ENCODE peak calls at places on chromosomes 16 and 17, in five cellular contexts. I is choroid plexus epithelial cell, J is gastrocnemius medialis, E is colonic mucosa, A is esophagus squamous epithelium. K is an unnamed sample.

GRCh38 chr16:75420987-75421819 is 12.1 kb downstream of the CFDP1 start:
- DNase-seq in I (peak), J (no peak), E (peak), A (no peak), K (peak)

GRCh38 chr16:2717360-2718263 is 2.4 kb downstream of the PRSS27 start:
- DNase-seq in I (no peak), J (no peak), E (no peak), A (no peak), K (no peak)

GRCh38 chr16:396605-397004 is 394 bp upstream of the NME4 start:
- DNase-seq in I (peak), J (no peak), E (no peak), A (no peak), K (peak)

GRCh38 chr16:2147981-2148671 is at the start of gene RAB26:
- DNase-seq in I (peak), J (peak), E (peak), A (no peak), K (peak)

GRCh38 chr16:4659363-4660353 is 33.7 kb upstream of the NUDT16L1 start:
- DNase-seq in I (no peak), J (no peak), E (no peak), A (no peak), K (no peak)

GRCh38 chr17:72587773-72588511 is 467.1 kb downstream of the SOX9 start:
- DNase-seq in I (peak), J (no peak), E (peak), A (no peak), K (peak)

GRCh38 chr17:74402070-74402469 is 29.8 kb upstream of the GPRC5C start:
- DNase-seq in I (no peak), J (no peak), E (no peak), A (no peak), K (no peak)

GRCh38 chr17:28917029-28917428 is 14.2 kb upstream of the DHRS13 start:
- DNase-seq in I (no peak), J (no peak), E (no peak), A (no peak), K (no peak)

GRCh38 chr17:4796550-4796915 is 569 bp downstream of the PSMB6 start:
- DNase-seq in I (peak), J (no peak), E (no peak), A (no peak), K (peak)

GRCh38 chr17:18626152-18626870 is 17.9 kb downstream of the TBC1D28 start:
- DNase-seq in I (no peak), J (no peak), E (no peak), A (no peak), K (no peak)

GRCh38 chr16:57024894-57025680 is 35.7 kb downstream of the NLRC5 start:
- DNase-seq in I (no peak), J (no peak), E (no peak), A (no peak), K (no peak)

GRCh38 chr17:8606415-8606814 is 24.1 kb downstream of the MYH10 start:
- DNase-seq in I (no peak), J (no peak), E (no peak), A (no peak), K (no peak)

GRCh38 chr16:3364774-3365427 is 9.2 kb downstream of the OR2C1 start:
- DNase-seq in I (peak), J (peak), E (peak), A (peak), K (peak)

GRCh38 chr17:28030386-28030785 is 12.1 kb upstream of the NLK start:
- DNase-seq in I (no peak), J (no peak), E (no peak), A (no peak), K (no peak)

DNA sequence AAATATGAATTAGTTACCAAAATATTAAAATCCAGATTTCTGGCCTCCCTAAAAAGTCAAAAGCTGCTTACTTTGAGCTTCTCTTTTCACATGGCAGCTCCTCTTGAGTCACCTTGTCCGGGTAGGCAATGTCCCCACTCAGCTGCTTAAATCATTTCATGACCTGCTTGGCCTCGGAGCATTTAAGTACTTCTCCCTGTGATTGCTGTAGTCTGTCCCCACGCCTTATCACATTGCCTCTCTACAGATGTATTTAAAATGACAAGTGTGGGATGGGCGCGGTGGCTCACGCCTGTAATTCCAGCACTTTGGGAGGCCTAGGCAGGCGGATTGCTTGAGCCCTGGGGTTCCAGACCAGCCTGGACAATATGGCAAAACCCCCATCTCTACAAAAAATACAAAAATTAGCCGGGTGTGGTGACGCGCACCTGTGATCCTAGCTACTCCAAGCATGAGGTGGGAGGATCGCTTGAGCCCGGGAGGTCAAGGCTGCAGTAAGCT is 1.2 kb upstream of the GJC1 start:
- DNase-seq in I (no peak), J (no peak), E (no peak), A (no peak), K (no peak)
- TF ChIP-seq CTCF in I (no peak), J (no peak), E (no peak), A (no peak), K (no peak)

DNA sequence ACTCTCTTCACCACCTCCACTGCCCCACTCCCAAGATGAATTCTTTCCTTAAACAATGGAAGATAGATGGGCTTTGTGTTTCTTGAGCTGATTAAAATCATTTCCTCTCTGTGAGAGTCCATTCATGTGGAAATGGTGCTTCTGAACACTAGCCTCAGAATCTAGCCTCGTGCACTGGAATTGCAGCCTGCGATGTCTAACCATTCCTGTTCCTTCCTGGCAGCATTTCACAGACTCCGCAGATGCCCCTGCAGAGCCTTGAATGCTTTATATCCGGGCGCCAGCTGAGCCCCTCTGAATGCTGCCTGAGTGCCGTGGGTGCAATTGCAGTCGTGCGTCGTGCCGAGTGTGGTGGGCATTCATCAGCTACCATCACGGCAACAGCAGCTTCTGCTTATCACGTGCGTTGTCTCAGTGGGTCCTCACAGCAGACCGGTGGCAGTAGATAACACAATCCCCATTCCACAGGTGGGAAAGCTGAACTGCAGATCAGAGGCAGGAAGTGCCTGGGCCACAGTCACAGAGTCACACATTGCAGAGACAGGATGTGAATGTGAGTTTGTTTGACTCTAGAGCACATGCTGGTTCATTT is 172.8 kb upstream of the WSCD1 start:
- DNase-seq in I (no peak), J (no peak), E (no peak), A (no peak), K (no peak)
- H3K4me3 ChIP-seq in I (no peak), J (no peak), E (no peak), A (no peak), K (no peak)

DNA sequence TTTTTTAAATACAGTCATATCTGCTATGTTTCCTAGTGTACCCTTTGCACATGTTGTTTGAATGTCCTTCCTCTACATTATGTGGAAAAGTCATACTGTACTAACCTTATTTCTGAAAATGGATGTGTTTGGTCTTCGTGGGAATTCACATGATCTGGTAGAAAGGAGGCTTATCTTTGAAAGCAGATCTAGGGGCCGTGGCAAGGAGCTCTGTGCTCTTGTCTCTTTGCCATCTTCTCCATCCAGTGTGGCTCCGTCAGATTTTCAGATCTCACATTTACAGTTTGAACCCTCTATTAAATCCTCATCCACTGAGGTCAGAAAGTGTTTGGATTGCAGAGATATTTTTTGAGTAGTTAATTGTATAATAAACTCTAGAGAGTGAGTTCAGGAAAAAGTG is 32.9 kb downstream of the MAP2K4 start:
- DNase-seq in I (peak), J (no peak), E (no peak), A (no peak), K (no peak)
- TF ChIP-seq CTCF in I (no peak), J (no peak), E (no peak), A (no peak), K (no peak)

DNA sequence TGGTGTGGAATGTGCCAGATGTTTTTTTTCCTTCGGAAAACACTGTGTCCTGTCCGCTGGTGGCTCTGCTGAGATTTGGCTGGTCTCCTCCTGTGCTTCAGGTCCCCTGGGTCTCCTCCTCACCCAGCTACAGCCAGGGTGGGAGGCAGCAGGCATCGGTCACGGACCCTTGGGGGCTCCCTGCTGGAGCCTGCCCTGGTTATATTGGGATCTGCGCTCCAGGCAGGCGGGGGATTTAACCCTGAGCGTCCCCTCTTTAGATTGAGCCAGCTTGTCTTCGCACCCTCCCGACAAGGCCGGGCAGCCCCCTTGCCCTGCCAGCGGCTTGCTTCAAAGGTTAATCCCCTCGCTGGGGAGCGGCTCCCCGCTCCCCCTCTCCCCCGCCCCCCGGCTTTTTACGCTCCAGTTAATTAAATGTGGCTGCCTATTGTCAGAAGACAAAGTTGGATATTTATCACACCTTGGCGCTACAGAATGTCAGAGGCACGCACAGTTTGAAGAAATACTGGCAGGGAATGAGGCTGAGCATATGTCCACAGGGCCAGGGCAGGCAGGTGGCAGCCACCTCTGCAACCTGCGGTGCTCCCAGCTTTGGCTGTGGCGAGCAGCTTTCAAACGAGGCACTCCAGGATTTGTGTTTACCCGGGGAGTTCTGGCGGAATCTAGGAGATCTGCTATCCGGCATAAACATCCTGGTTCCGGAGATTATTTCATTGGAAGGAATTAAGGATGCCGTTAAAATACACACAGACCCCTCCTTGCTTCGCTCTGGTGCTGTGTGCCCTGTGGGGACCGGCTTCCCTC is 38.2 kb upstream of the GSE1 start:
- DNase-seq in I (no peak), J (no peak), E (no peak), A (no peak), K (no peak)
- H3K4me3 ChIP-seq in I (no peak), J (peak), E (no peak), A (no peak), K (no peak)

DNA sequence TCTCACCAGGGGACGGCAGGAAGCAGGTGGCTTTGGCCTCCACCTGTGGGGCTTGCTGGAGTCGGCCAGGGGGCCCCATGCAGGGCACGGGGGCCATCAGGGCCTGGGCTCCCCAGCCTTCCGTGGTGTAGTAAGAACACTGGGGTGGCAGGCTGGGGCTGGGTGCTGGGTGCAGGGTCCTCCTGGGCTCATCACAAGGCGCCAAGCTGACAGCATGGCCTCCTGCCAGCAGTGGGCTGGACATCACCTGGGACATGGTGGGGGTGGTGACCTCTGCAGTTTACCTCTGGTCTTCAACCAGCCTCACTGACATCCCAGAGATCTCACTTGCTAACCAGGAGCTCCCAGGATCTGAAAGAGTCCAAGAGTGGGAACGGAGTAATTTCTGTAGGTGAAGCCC is 5.3 kb downstream of the TNS4 start:
- DNase-seq in I (no peak), J (no peak), E (no peak), A (no peak), K (no peak)
- TF ChIP-seq CTCF in I (no peak), J (no peak), E (no peak), A (no peak), K (no peak)

DNA sequence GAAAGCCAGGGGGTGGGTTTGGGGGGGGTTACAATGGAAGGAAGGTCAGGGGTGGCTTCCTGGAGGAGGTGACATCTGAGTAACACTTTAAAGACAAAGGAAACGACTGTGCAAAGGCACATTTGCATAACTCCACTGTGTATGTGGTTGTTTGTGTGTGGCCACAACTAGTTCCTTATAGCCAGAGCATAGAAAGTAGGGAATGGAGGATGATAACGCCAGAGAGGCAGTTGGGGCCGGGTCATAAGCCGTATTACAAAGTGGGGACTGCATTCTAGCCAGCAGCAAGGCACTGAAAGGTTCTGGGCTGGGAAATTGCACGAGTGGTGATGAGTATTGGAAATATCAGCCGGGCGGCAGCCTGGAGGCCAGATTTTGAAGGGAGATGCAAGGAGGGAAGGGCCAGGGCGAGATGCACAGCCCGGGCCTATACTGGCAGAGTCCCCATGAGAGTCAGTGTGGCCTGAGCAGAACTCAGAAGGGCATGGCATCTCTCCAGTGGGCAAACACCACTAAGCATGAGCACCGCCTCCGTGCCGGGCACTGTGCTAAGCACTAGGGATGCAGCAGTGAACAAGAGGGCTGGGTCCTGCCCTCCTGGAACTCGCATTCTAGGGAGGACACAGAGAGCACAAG is 33.6 kb downstream of the TK2 start:
- DNase-seq in I (no peak), J (no peak), E (no peak), A (no peak), K (no peak)
- H3K4me3 ChIP-seq in I (no peak), J (no peak), E (no peak), A (no peak), K (no peak)

DNA sequence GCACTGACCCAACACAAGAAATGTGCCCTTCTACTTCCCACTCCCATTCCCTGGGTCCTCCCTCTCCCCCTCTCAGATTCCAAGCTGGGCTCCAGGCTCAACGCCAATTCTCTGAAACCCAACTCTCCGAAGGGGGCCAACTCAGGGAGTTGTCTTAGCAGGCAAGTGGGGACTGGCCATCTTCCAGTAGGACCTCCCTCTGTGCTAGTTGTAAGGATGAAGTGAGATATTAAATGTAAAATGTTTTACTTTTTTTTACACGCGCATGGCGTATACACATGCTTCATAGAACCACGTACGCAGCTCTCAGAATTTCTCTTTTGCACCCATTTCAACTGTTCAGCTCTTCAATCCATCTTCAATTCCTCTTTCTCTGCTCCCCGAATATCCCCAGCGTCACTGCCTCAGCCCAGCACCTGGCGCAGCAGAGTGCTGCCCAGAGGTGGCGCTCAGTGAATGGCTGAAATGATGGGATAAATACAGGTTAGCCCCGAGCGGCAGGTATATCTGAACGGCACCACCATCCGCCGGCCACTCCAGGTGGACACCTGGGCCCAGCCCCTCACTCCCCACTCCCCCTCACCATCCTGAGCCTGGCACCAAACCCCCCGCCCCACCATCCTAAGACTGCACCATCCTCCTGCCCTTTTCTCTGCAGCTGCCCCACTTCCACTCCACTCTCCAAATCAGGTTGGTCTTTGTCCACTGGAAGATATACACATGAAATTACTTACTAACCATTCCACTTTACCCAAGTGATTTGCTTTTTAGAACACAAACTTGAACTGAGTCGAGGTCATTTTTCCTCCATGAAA is 43.9 kb upstream of the TNRC6C start:
- DNase-seq in I (peak), J (no peak), E (no peak), A (no peak), K (no peak)
- TF ChIP-seq CTCF in I (no peak), J (no peak), E (no peak), A (no peak), K (no peak)

DNA sequence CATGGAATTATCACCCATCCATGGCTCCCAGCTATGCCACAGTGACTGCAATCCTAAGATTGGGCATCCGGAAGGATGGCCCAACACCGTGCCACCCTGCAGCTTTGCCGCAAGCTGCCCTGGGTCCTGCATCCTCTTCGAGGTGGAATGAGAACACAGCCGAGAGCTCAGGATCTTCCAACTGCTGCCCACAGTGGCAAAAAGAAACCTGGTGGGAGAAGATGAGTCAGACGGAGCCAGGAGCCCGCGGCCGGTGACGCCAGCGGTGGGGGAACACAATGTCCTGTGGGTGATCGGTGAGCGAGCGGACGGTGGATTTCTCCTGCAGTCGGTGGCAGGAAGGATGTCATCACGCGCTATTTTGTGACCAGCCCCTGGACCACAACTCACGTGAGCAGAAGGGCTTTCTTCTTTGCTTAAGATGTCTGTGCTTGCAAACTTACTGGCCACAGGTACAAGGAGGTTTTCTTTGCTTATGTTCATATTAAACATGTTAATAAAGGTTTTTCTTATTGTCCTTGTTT is 20.1 kb downstream of the CD7 start:
- DNase-seq in I (peak), J (peak), E (peak), A (peak), K (peak)
- H3K4me3 ChIP-seq in I (peak), J (peak), E (peak), A (peak), K (peak)

DNA sequence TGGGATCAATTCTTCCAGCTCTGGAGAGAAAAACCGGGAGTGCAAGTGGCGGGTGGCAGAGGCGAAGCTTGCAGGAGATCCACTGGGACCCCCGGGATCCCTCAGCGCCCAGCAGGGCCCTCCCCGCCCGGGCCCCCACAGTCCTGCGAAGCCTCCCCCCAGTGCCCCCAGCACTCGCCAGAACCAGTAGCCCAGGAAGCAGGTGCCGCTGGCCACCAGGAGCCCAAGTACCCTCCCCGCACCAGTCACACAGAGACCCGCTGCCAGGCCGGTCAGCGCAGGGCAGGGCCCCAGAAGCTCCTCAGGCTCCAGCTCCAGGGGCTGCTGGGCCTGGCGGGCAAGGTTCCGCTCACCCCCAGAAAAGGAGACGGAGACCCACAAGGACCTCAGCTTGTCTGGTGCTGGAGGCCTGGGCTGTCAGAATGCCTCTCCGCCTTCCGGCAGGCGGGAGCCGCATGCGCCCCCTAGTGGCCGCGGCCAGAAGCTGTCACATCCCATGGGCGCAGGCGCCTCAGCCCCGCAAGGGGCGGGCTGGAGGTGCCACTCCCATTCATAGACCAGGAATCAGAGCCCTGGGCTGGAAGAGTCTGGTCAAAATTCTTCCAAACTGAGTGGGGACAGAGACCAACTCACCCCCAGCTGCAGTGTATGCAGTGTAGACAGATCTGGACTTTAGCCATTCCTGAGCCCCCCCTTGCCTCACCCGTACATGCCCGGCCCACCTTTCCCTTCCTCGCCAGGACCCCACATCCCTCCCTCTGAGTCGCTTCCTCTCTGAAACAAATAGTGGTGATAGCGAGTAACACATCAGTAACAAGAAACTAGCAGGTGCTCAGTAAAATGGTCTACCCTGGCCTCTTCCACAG is 1002.3 kb downstream of the KCNJ18 start:
- DNase-seq in I (no peak), J (no peak), E (no peak), A (no peak), K (no peak)
- TF ChIP-seq CTCF in I (no peak), J (no peak), E (no peak), A (no peak), K (no peak)

K was measured in epithelial cell of esophagus.